ENCODE peak calls at places on chromosome 9, in nine cellular contexts. M is lung, Q is heart right ventricle, E is sigmoid colon, L is fibroblast of mammary gland, Y is pancreas, I is choroid plexus epithelial cell, O is NB4, S is dorsolateral prefrontal cortex. D is an unnamed sample.

GRCh38 chr9:13445123-13445522 is 165.6 kb upstream of the MPDZ start:
- DNase-seq in Y (no peak), I (no peak), E (no peak), Q (peak; percentile 17), O (no peak), L (no peak), M (no peak), S (no peak), D (no peak)

GRCh38 chr9:107983191-107983603 is 493.6 kb upstream of the KLF4 start:
- DNase-seq in L (peak; percentile 80), Q (no peak), O (no peak), E (no peak), Y (no peak), I (peak; percentile 23), S (no peak), M (no peak), D (no peak)

GRCh38 chr9:84669008-84669292 is 579 bp upstream of the NTRK2 start:
- DNase-seq in O (no peak), M (no peak), L (no peak), Q (no peak), S (no peak), I (peak; percentile 11), Y (no peak), E (no peak), D (no peak)

GRCh38 chr9:128439273-128439672 is 16.5 kb upstream of the ODF2 start:
- DNase-seq in E (no peak), Y (no peak), O (no peak), I (no peak), M (no peak), Q (no peak), S (no peak), L (no peak), D (no peak)

GRCh38 chr9:127862075-127863011 is 7.9 kb upstream of the ENG start:
- DNase-seq in Y (no peak), S (peak; percentile 58), L (no peak), Q (peak; percentile 93), M (peak; percentile 71), I (no peak), E (peak; percentile 87), O (peak; percentile 95), D (no peak)

GRCh38 chr9:74066128-74066527 is 431.0 kb upstream of the RORB start:
- DNase-seq in L (no peak), Q (no peak), Y (no peak), S (no peak), I (no peak), O (no peak), M (no peak), E (no peak), D (no peak)

GRCh38 chr9:132669329-132669635 is 501 bp downstream of the DDX31 start:
- DNase-seq in Y (no peak), Q (no peak), L (no peak), M (no peak), E (no peak), O (no peak), S (no peak), I (no peak), D (no peak)

GRCh38 chr9:101485873-101486692 is 47.6 kb upstream of the RNF20 start:
- DNase-seq in I (peak; percentile 42), Y (peak; percentile 48), S (peak; percentile 63), O (no peak), L (peak; percentile 27), E (no peak), Q (peak; percentile 26), M (no peak), D (no peak)

GRCh38 chr9:134065720-134066419 is 2.0 kb downstream of the BRD3 start:
- DNase-seq in I (peak; percentile 74), Q (no peak), S (no peak), L (peak; percentile 64), E (no peak), O (peak; percentile 82), M (no peak), Y (peak; percentile 47), D (no peak)

GRCh38 chr9:6917162-6917561 is 159.4 kb downstream of the KDM4C start:
- DNase-seq in L (no peak), S (no peak), E (no peak), I (no peak), O (no peak), M (no peak), Y (no peak), Q (no peak), D (no peak)

GRCh38 chr9:75457474-75458011 is 369.2 kb downstream of the OSTF1 start:
- DNase-seq in E (no peak), L (no peak), S (no peak), M (no peak), Q (no peak), O (no peak), I (no peak), Y (no peak), D (no peak)

GRCh38 chr9:137066096-137066861 is 4.1 kb downstream of the SAPCD2 start:
- DNase-seq in Y (no peak), M (no peak), L (no peak), Q (no peak), I (no peak), E (no peak), S (no peak), O (no peak), D (no peak)

GRCh38 chr9:137065336-137065967 is 4.9 kb downstream of the SAPCD2 start:
- DNase-seq in M (no peak), Y (no peak), I (no peak), O (no peak), Q (no peak), S (no peak), L (no peak), E (no peak), D (no peak)

GRCh38 chr9:137063311-137064026 is 6.9 kb downstream of the SAPCD2 start:
- DNase-seq in I (no peak), S (no peak), E (no peak), Y (no peak), L (no peak), O (no peak), Q (no peak), M (no peak), D (no peak)

GRCh38 chr9:137064027-137064879 is 6.1 kb downstream of the SAPCD2 start:
- DNase-seq in M (peak; percentile 68), Q (peak; percentile 61), L (peak; percentile 40), S (peak; percentile 83), Y (peak; percentile 77), E (peak; percentile 81), I (peak; percentile 43), O (peak; percentile 58), D (no peak)

GRCh38 chr9:137064880-137065164 is 5.5 kb downstream of the SAPCD2 start:
- DNase-seq in Q (no peak), I (no peak), E (no peak), S (no peak), L (no peak), Y (no peak), M (no peak), O (no peak), D (no peak)
- H3K4me3 ChIP-seq in Q (no peak overlapping the region), I (no peak overlapping the region), E (no peak overlapping the region), S (no peak overlapping the region), L (no peak overlapping the region), Y (no peak overlapping the region), M (no peak overlapping the region), O (no peak overlapping the region), D (no peak overlapping the region)

GRCh38 chr9:122265265-122265900 is 701 bp downstream of the MRRF start:
- DNase-seq in O (peak; percentile 81), M (no peak), S (no peak), E (no peak), L (peak; percentile 46), Y (no peak), I (peak; percentile 28), Q (no peak), D (no peak)
- TF ChIP-seq CTCF in O (no peak), M (no peak), S (no peak), E (no peak), L (no peak), Y (no peak), I (no peak), Q (no peak), D (peak; percentile 16)

GRCh38 chr9:91419222-91420191 is 4.1 kb downstream of the NFIL3 start:
- DNase-seq in M (peak; percentile 83), Y (peak; percentile 73), I (peak; percentile 99), S (no peak), L (peak; percentile 98), Q (peak; percentile 28), E (peak; percentile 88), O (peak; percentile 96), D (peak; percentile 80)

GRCh38 chr9:91422832-91423711 is 560 bp downstream of the NFIL3 start:
- DNase-seq in M (peak; percentile 63), S (peak; percentile 69), E (peak; percentile 96), O (peak; percentile 72), Y (peak; percentile 78), Q (peak; percentile 65), I (peak; percentile 82), L (peak; percentile 90), D (no peak)

GRCh38 chr9:91421987-91422765 is 1.5 kb downstream of the NFIL3 start:
- DNase-seq in S (no peak), Q (peak; percentile 53), I (peak; percentile 57), Y (peak; percentile 38), E (no peak), L (no peak), M (no peak), O (no peak), D (no peak)

GRCh38 chr9:91421022-91421765 is 2.4 kb downstream of the NFIL3 start:
- DNase-seq in O (no peak), S (peak; percentile 47), Q (peak; percentile 38), Y (peak; percentile 33), I (peak; percentile 64), M (no peak), L (peak; percentile 39), E (peak; percentile 77), D (no peak)

GRCh38 chr9:91420471-91421021 is 3.1 kb downstream of the NFIL3 start:
- DNase-seq in Q (no peak), M (no peak), S (no peak), Y (no peak), E (no peak), L (peak; percentile 51), O (no peak), I (peak; percentile 39), D (no peak)
- H3K4me3 ChIP-seq in Q (peak overlapping the region; percentile 69), M (no peak overlapping the region), S (peak overlapping the region; percentile 80), Y (peak overlapping the region; percentile 65), E (peak overlapping the region; percentile 75), L (peak overlapping the region; percentile 80), O (peak overlapping the region; percentile 55), I (peak overlapping the region; percentile 74), D (peak overlapping the region; percentile 57)

GRCh38 chr9:135223831-135224230 is 136.4 kb downstream of the OLFM1 start:
- DNase-seq in E (peak; percentile 45), Y (no peak), M (no peak), S (no peak), Q (no peak), I (no peak), O (peak; percentile 50), L (no peak), D (peak; percentile 36)

GRCh38 chr9:135225619-135226228 is 138.3 kb downstream of the OLFM1 start:
- DNase-seq in I (no peak), E (peak; percentile 17), S (no peak), M (no peak), L (no peak), Y (no peak), O (no peak), Q (no peak), D (peak; percentile 15)

GRCh38 chr9:135226369-135227050 is 139.0 kb downstream of the OLFM1 start:
- DNase-seq in I (no peak), O (no peak), L (no peak), M (no peak), Y (no peak), Q (no peak), S (no peak), E (peak; percentile 52), D (peak; percentile 16)

GRCh38 chr9:135224286-135224871 is 136.9 kb downstream of the OLFM1 start:
- DNase-seq in Q (no peak), M (peak; percentile 73), Y (peak; percentile 78), E (peak; percentile 47), O (peak; percentile 69), I (no peak), S (no peak), L (no peak), D (peak; percentile 18)

GRCh38 chr9:135224921-135225541 is 137.6 kb downstream of the OLFM1 start:
- DNase-seq in Y (no peak), Q (no peak), L (no peak), S (no peak), I (no peak), O (no peak), M (no peak), E (peak; percentile 44), D (peak; percentile 48)
- TF ChIP-seq CTCF in Y (no peak), Q (no peak), L (no peak), S (no peak), I (no peak), O (no peak), M (no peak), E (no peak), D (no peak)

D was measured in RWPE2.